ENCODE peak calls at places on chromosomes 7 and 10, in nine cellular contexts. J is retinal pigment epithelial cell, E is Peyer's patch, L is HT-29, T is cardiac fibroblast, Y is iris pigment epithelial cell, H is endothelial cell, C is glutamatergic neuron, Z is dorsolateral prefrontal cortex. S is an unnamed sample.

GRCh38 chr7:74625446-74625845 is 32.1 kb upstream of the GTF2I start:
- DNase-seq in Z (no peak), L (peak), H (no peak), Y (peak), C (no peak), E (no peak), J (peak), T (peak), S (no peak)

GRCh38 chr7:120023494-120024167 is 249.3 kb upstream of the KCND2 start:
- DNase-seq in E (no peak), T (peak), J (peak), C (no peak), H (no peak), L (no peak), Y (peak), Z (no peak), S (no peak)

GRCh38 chr7:17247357-17247756 is 51.1 kb upstream of the AHR start:
- DNase-seq in E (no peak), T (no peak), H (no peak), J (no peak), L (no peak), Y (no peak), C (no peak), Z (no peak), S (no peak)

GRCh38 chr10:103554488-103555320 is 61.2 kb downstream of the NEURL1 start:
- DNase-seq in T (peak), H (no peak), L (no peak), Z (peak), E (peak), Y (peak), J (no peak), C (peak), S (no peak)

GRCh38 chr7:30166155-30166840 is 31.5 kb downstream of the MTURN start:
- DNase-seq in L (peak), C (no peak), E (no peak), Z (no peak), J (no peak), H (no peak), Y (no peak), T (no peak), S (no peak)

GRCh38 chr10:86363184-86363832 is 3.3 kb downstream of the GRID1 start:
- DNase-seq in T (no peak), Y (peak), Z (peak), L (no peak), C (peak), H (peak), J (no peak), E (peak), S (no peak)

GRCh38 chr7:149870701-149871483 is 2.9 kb upstream of the ATP6V0E2 start:
- DNase-seq in J (no peak), H (no peak), T (no peak), Z (no peak), L (peak), E (no peak), C (no peak), Y (no peak), S (no peak)

GRCh38 chr10:94989192-94989591 is 50.7 kb downstream of the CYP2C9 start:
- DNase-seq in H (no peak), C (no peak), L (no peak), E (no peak), J (no peak), T (no peak), Z (no peak), Y (no peak), S (no peak)

S was measured in HS-27A.